ENCODE peak calls at places on chromosomes 11 and 22, in five cellular contexts. L is transverse colon, K is Peyer's patch, I is heart left ventricle, V is tibial nerve. A is an unnamed sample.

GRCh38 chr11:94002226-94002625 is 18.9 kb upstream of the HEPHL1 start:
- DNase-seq in V (no peak), I (no peak), K (no peak), L (no peak), A (no peak)

GRCh38 chr11:12743834-12744449 is 69.7 kb downstream of the TEAD1 start:
- DNase-seq in I (no peak), V (no peak), L (no peak), K (no peak), A (no peak)

GRCh38 chr22:43289976-43290663 is 53.1 kb downstream of the SCUBE1 start:
- DNase-seq in I (peak), V (peak), K (no peak), L (no peak), A (peak)

GRCh38 chr11:88861618-88862017 is 204.2 kb downstream of the GRM5 start:
- DNase-seq in K (no peak), I (no peak), V (no peak), L (no peak), A (no peak)

GRCh38 chr11:134034496-134035381 is 34.1 kb upstream of the JAM3 start:
- DNase-seq in L (no peak), K (no peak), V (no peak), I (peak), A (peak)

GRCh38 chr11:102760355-102761035 is 19.9 kb downstream of the MMP10 start:
- DNase-seq in I (no peak), L (no peak), K (no peak), V (no peak), A (peak)

GRCh38 chr11:108788565-108789199 is 123.8 kb downstream of the DDX10 start:
- DNase-seq in K (no peak), V (no peak), L (no peak), I (no peak), A (peak)

GRCh38 chr22:33105501-33105911 is 47.3 kb upstream of the SYN3 start:
- DNase-seq in V (no peak), I (no peak), K (no peak), L (no peak), A (no peak)

GRCh38 chr11:59728913-59729312 is 15.3 kb upstream of the OR10V1 start:
- DNase-seq in K (no peak), I (no peak), V (no peak), L (no peak), A (no peak)

GRCh38 chr22:20728523-20729190 is 45.3 kb upstream of the SERPIND1 start:
- DNase-seq in K (no peak), V (no peak), I (no peak), L (no peak), A (no peak)

GRCh38 chr22:29158546-29158945 is 47.1 kb upstream of the EMID1 start:
- DNase-seq in I (no peak), V (no peak), K (no peak), L (no peak), A (no peak)

GRCh38 chr22:25362215-25362882 is 142.9 kb downstream of the CRYBB2 start:
- DNase-seq in I (peak), K (peak), L (peak), V (peak), A (no peak)

GRCh38 chr11:86244063-86244521 is 461 bp upstream of the EED start:
- DNase-seq in L (peak), V (peak), K (peak), I (peak), A (peak)

GRCh38 chr11:36372101-36372767 is 76.1 kb downstream of the PRR5L start:
- DNase-seq in L (no peak), V (no peak), I (no peak), K (no peak), A (no peak)

GRCh38 chr11:116778556-116778955 is 5.8 kb upstream of the BUD13 start:
- DNase-seq in I (no peak), K (no peak), L (no peak), V (no peak), A (no peak)

GRCh38 chr11:45252877-45253276 is 33.3 kb downstream of the SYT13 start:
- DNase-seq in L (no peak), V (no peak), K (no peak), I (no peak), A (no peak)

GRCh38 chr11:64862914-64863313 is 15.5 kb downstream of the EHD1 start:
- DNase-seq in L (no peak), V (no peak), K (no peak), I (peak), A (no peak)

GRCh38 chr11:121437018-121437685 is 15.0 kb upstream of the SORL1 start:
- DNase-seq in V (no peak), K (no peak), I (no peak), L (no peak), A (no peak)

GRCh38 chr11:107385361-107385982 is 72.2 kb downstream of the CWF19L2 start:
- DNase-seq in I (no peak), V (no peak), K (no peak), L (no peak), A (no peak)

GRCh38 chr11:20155683-20156279 is 4.5 kb downstream of the DBX1 start:
- DNase-seq in V (no peak), K (no peak), L (no peak), I (no peak), A (no peak)

GRCh38 chr11:75576445-75577049 is 14.5 kb downstream of the SERPINH1 start:
- DNase-seq in V (peak), I (peak), L (peak), K (peak), A (no peak)

GRCh38 chr11:12433571-12434061 is 56.2 kb downstream of the PARVA start:
- DNase-seq in L (peak), K (no peak), V (no peak), I (no peak), A (no peak)

GRCh38 chr11:69352715-69353325 is 58.9 kb downstream of the MYEOV start:
- DNase-seq in L (peak), I (no peak), K (no peak), V (no peak), A (peak)

DNA sequence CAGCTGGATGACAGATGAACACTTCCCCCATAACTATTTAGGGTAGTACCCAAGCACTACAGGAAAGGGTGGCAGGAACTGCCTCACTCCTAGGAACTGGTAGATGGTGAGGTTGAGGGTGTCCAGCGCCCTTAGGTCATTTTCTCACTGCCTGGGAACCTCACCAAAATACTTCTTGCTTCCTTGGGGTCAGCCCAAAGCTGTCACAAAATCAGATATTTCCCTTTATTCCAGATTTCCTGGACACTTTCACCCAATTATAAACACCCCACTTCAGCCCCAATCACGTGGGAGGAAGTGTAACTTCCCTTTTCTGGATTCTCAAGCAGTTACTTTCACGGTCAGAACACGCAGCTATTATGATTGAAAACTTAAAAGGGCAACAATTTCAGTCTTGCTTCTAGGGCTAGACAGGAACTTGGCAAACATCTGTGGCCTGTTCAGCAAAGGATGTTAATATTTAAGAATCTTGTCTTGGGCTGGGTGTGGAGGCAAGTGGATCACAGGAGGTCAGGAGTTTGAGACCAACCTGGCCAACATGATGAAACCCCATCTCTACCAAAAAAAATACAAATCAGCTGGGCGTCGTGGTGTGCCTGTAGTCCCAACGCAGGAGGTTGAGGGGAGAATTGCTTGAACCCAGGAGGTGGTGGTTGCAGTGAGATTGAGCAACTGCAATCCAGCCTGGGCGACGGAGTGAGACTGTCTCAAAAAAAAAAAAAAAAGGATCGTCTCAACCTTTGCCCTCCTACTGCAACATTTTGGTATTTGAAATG is 4.0 kb downstream of the FTH1 start:
- DNase-seq in L (peak), I (peak), V (no peak), K (peak), A (no peak)
- TF ChIP-seq POLR2A in L (peak), I (no peak), V (no peak), K (peak), A (no peak)

DNA sequence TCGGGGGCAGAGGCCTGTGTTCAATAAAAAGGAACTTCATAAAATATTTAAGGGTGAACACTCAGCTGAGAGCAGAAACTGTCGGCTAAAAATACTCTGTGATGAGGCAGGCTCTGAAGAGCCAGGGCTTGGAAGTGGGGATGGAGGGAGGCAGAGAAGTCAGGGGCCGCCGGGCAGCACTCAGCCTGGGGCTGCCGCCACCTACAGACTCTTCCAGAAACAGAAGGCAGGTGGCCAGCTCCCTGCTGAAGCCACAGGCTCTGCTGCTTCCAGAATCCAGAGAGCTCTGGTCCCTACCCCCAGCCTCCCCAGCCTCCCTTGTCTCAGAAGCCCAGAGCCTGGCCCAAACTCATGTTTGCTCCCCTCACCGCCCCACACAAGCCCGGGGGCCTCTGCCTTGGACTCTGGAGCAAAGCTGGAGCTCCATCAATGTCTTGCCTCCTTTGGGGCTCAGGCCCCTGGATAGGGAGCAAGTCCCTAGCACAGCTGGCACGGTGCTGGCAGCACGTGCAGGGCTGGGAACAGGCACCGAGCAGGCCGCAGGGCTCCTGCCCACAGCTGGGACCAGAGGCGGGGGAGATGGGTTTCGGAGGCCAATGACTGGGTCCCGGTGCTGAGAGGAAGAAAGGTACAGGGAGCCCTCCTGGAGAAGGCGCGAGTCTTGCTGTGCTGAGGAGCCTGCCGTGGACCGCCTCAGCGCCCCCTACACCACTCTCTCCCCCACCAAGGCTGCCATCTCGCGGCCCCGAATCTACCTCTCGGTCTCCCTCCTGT is 8.2 kb downstream of the LRFN4 start:
- DNase-seq in V (no peak), L (no peak), I (no peak), K (no peak), A (no peak)
- TF ChIP-seq POLR2A in V (no peak), L (no peak), I (no peak), K (no peak), A (no peak)

GRCh38 chr11:120334894-120335462 is 1.2 kb upstream of the ARHGEF12 start:
- DNase-seq in K (peak), V (peak), I (peak), L (peak), A (peak)
- TF ChIP-seq POLR2A in K (no peak), V (no peak), I (no peak), L (no peak), A (no peak)

GRCh38 chr22:19036229-19036522 is 86.0 kb downstream of the DGCR2 start:
- DNase-seq in I (no peak), V (no peak), K (no peak), L (no peak), A (no peak)
- TF ChIP-seq POLR2A in I (no peak), V (no peak), K (no peak), L (no peak), A (no peak)

GRCh38 chr11:842370-843002 is at the start of the genes POLR2L and TSPAN4:
- DNase-seq in K (peak), I (peak), L (peak), V (peak), A (no peak)
- TF ChIP-seq POLR2A in K (peak), I (peak), L (peak), V (peak), A (peak)

GRCh38 chr22:50408311-50408710 is 65.2 kb downstream of the PPP6R2 start:
- DNase-seq in K (no peak), I (no peak), L (no peak), V (no peak), A (no peak)
- TF ChIP-seq POLR2A in K (no peak), I (no peak), L (no peak), V (no peak), A (no peak)

DNA sequence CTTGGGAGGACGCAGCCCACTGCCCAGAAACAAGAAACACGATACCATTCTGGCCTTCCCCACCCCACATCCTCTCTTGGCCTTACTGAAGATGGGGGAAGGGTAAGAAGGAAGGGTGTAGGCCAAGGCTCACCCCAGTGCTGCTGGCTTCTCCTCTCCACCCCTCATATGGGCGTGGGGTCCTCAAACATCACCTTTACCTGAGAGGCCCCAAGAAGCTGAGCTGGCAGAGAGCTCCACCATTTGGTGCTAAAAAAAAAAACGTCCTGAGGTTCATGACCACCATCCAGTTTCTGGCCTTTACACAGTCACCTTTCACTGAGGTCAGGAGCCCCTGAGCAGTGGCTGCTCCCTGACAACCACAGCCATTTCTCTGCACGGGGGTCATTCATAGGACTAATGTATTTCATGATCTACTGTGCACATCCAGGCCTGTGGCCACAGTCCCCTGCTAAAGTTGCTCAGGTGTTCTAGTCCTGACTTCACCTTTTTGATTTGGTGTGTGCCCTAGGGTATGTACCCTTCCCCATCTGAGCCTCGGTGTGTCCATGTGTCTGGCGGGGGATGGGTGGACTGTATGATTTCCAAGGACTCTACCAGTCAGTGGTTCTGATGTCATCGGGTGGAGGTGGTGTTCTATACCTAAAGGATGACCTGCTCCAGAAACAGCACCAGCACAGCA is 15.1 kb downstream of the RHOG start:
- DNase-seq in K (no peak), I (peak), V (no peak), L (no peak), A (no peak)
- TF ChIP-seq POLR2A in K (no peak), I (no peak), V (no peak), L (no peak), A (no peak)

GRCh38 chr11:73218830-73219215 is 742 bp downstream of the P2RY2 start:
- DNase-seq in V (no peak), L (no peak), K (no peak), I (no peak), A (no peak)

GRCh38 chr11:73217810-73218105 is 323 bp upstream of the P2RY2 start:
- DNase-seq in V (no peak), K (no peak), L (no peak), I (no peak), A (no peak)

GRCh38 chr11:73217131-73217809 is 811 bp upstream of the P2RY2 start:
- DNase-seq in K (no peak), V (no peak), L (no peak), I (no peak), A (no peak)

GRCh38 chr11:73219396-73220285 is 1.6 kb downstream of the P2RY2 start:
- DNase-seq in I (no peak), V (no peak), L (no peak), K (no peak), A (no peak)

DNA sequence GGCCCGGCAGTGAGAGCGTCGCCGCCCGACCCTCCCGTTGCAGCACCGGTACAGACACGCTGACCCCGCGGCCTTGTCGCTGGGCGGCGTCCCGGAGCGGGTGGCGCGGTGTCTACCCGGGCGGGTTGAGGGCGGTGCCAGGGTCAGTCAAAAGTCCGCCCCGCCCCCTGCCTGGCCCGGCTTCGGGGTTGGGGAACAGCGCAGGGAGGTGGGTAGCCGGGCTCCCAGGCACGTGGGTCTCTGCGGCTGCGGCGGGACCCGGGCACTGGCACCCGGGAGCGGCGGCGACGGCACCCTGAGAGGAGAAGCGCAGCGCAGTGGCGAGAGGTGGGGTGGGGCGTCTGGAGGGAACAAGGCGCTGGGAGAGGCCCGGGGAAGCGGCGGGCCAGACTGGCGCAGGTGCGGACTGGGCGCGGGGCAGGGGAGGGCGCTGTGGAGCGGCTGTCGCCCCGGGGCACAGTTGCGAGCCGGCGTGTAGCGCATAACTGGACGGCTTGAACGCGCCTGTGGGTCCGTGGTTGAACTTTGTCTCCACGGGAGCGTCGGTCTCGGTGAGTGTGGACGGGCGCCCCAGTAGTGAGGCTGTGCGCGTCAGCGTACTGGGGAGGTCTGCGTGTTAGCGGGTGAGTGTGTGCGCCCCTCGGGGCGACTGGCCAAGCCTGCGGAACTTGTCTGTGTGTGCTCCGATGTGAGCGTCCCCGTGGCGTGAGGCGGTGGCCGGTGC is at the start of gene P2RY2:
- DNase-seq in K (peak), I (peak), V (no peak), L (peak), A (no peak)
- TF ChIP-seq POLR2A in K (peak), I (peak), V (peak), L (peak), A (no peak)

GRCh38 chr11:77589521-77590193 is at the start of gene AQP11:
- DNase-seq in K (peak), I (peak), V (peak), L (peak), A (peak)

GRCh38 chr11:77592727-77593126 is 3.0 kb downstream of the AQP11 start:
- DNase-seq in L (no peak), K (no peak), V (no peak), I (no peak), A (no peak)

GRCh38 chr11:77593883-77594282 is 4.1 kb downstream of the AQP11 start:
- DNase-seq in V (no peak), I (no peak), L (no peak), K (no peak), A (no peak)

GRCh38 chr11:77590194-77590591 is 440 bp downstream of the AQP11 start:
- DNase-seq in L (peak), I (peak), K (no peak), V (no peak), A (no peak)

GRCh38 chr11:77589181-77589520 is 602 bp upstream of the AQP11 start:
- DNase-seq in I (no peak), V (no peak), L (no peak), K (no peak), A (no peak)
- TF ChIP-seq POLR2A in I (no peak), V (no peak), L (no peak), K (no peak), A (no peak)

A was measured in H54.